ENCODE peak calls at places on chromosomes 2 and 18, in four cellular contexts. Y is A549; L is hypothalamus; P is activated CD8-positive, alpha-beta memory T cell treated with anti-CD3 and anti-CD28 coated beads for 1 hour. Z is an unnamed sample.

GRCh38 chr2:53424902-53425301 is 342.7 kb upstream of the CHAC2 start:
- DNase-seq in Y (no peak), L (no peak), P (no peak), Z (no peak)

GRCh38 chr2:53768233-53768542 is 584 bp downstream of the CHAC2 start:
- DNase-seq in Y (no peak), L (no peak), P (peak), Z (no peak)

GRCh38 chr2:165238295-165238694 is 919 bp upstream of the SCN2A start:
- DNase-seq in Y (no peak), L (no peak), P (no peak), Z (no peak)

GRCh38 chr2:101057051-101057933 is 55.2 kb downstream of the RPL31 start:
- DNase-seq in Y (no peak), L (no peak), P (no peak), Z (no peak)

GRCh38 chr18:26268454-26268853 is 42.2 kb downstream of the TAF4B start:
- DNase-seq in Y (no peak), L (no peak), P (no peak), Z (no peak)

GRCh38 chr2:227482638-227483340 is 10.8 kb downstream of the AGFG1 start:
- DNase-seq in Y (no peak), L (no peak), P (no peak), Z (no peak)

GRCh38 chr2:173898178-173898668 is 67.0 kb downstream of the SP3 start:
- DNase-seq in Y (no peak), L (no peak), P (no peak), Z (no peak)

GRCh38 chr2:130819915-130820861 is 16.5 kb upstream of the ARHGEF4 start:
- DNase-seq in Y (no peak), L (peak), P (no peak), Z (no peak)

GRCh38 chr2:48829569-48829968 is 74.0 kb upstream of the LHCGR start:
- DNase-seq in Y (no peak), L (no peak), P (no peak), Z (no peak)

GRCh38 chr2:102301867-102302362 is 9.4 kb upstream of the IL1RL1 start:
- DNase-seq in Y (peak), L (no peak), P (peak), Z (no peak)

GRCh38 chr2:230000118-230000841 is 68.4 kb downstream of the SLC16A14 start:
- DNase-seq in Y (no peak), L (no peak), P (no peak), Z (no peak)

GRCh38 chr2:10740226-10740625 is 18.8 kb downstream of the ATP6V1C2 start:
- DNase-seq in Y (no peak), L (no peak), P (no peak), Z (no peak)

GRCh38 chr2:18546586-18546985 is 13.9 kb downstream of the RDH14 start:
- DNase-seq in Y (no peak), L (no peak), P (no peak), Z (no peak)

GRCh38 chr2:134846213-134846612 is 7.8 kb downstream of the ACMSD start:
- DNase-seq in Y (no peak), L (no peak), P (no peak), Z (no peak)

GRCh38 chr2:157355618-157356017 is 30.0 kb upstream of the ERMN start:
- DNase-seq in Y (no peak), L (no peak), P (no peak), Z (no peak)